ENCODE peak calls at places on chromosomes 12 and 14, in ten cellular contexts. One of them, this sample, is unnamed.

GRCh38 chr14:88630565-88630964 is 67.7 kb downstream of the ZC3H14 start:
- DNase-seq in ACHN: peak
- DNase-seq in stimulated activated CD4-positive, alpha-beta T cell treated with anti-CD3 and anti-CD28 coated beads, Interleukin-2, amount 100 ng/mL, for 48 hours: no peak
- DNase-seq in LoVo: no peak
- DNase-seq in NCI-H2081: no peak
- DNase-seq in stimulated activated effector memory CD8-positive, alpha-beta T cell treated with anti-CD3 and anti-CD28 coated beads, Interleukin-12 subunit alpha, Interleukin-12 subunit beta, amount 100 ng/mL, for 72 hours: no peak
- DNase-seq in HTR-8/SVneo: no peak
- DNase-seq in fibroblast of the conjunctiva: no peak
- DNase-seq in AG20443: no peak
- DNase-seq in HuH-7.5: no peak
- DNase-seq in this sample: no peak

GRCh38 chr14:93962701-93963601 is 13.4 kb downstream of the ASB2 start:
- DNase-seq in fibroblast of the conjunctiva: no peak
- DNase-seq in HTR-8/SVneo: no peak
- DNase-seq in NCI-H2081: no peak
- DNase-seq in LoVo: no peak
- DNase-seq in AG20443: no peak
- DNase-seq in HuH-7.5: no peak
- DNase-seq in ACHN: no peak
- DNase-seq in stimulated activated CD4-positive, alpha-beta T cell treated with anti-CD3 and anti-CD28 coated beads, Interleukin-2, amount 100 ng/mL, for 48 hours: no peak
- DNase-seq in stimulated activated effector memory CD8-positive, alpha-beta T cell treated with anti-CD3 and anti-CD28 coated beads, Interleukin-12 subunit alpha, Interleukin-12 subunit beta, amount 100 ng/mL, for 72 hours: peak
- DNase-seq in this sample: no peak

GRCh38 chr12:103632554-103633216 is 45.6 kb downstream of the STAB2 start:
- DNase-seq in ACHN: peak
- DNase-seq in AG20443: peak
- DNase-seq in fibroblast of the conjunctiva: peak
- DNase-seq in NCI-H2081: peak
- DNase-seq in LoVo: peak
- DNase-seq in HuH-7.5: peak
- DNase-seq in HTR-8/SVneo: peak
- DNase-seq in stimulated activated CD4-positive, alpha-beta T cell treated with anti-CD3 and anti-CD28 coated beads, Interleukin-2, amount 100 ng/mL, for 48 hours: peak
- DNase-seq in stimulated activated effector memory CD8-positive, alpha-beta T cell treated with anti-CD3 and anti-CD28 coated beads, Interleukin-12 subunit alpha, Interleukin-12 subunit beta, amount 100 ng/mL, for 72 hours: peak
- DNase-seq in this sample: peak

GRCh38 chr14:106610691-106611090 is 1084.3 kb downstream of the TMEM121 start:
- DNase-seq in fibroblast of the conjunctiva: no peak
- DNase-seq in AG20443: no peak
- DNase-seq in stimulated activated CD4-positive, alpha-beta T cell treated with anti-CD3 and anti-CD28 coated beads, Interleukin-2, amount 100 ng/mL, for 48 hours: no peak
- DNase-seq in HuH-7.5: no peak
- DNase-seq in HTR-8/SVneo: no peak
- DNase-seq in NCI-H2081: no peak
- DNase-seq in ACHN: no peak
- DNase-seq in stimulated activated effector memory CD8-positive, alpha-beta T cell treated with anti-CD3 and anti-CD28 coated beads, Interleukin-12 subunit alpha, Interleukin-12 subunit beta, amount 100 ng/mL, for 72 hours: no peak
- DNase-seq in LoVo: no peak
- DNase-seq in this sample: no peak

GRCh38 chr14:104112113-104112505 is 26.3 kb upstream of the KIF26A start:
- DNase-seq in fibroblast of the conjunctiva: no peak
- DNase-seq in NCI-H2081: no peak
- DNase-seq in HTR-8/SVneo: no peak
- DNase-seq in ACHN: no peak
- DNase-seq in stimulated activated effector memory CD8-positive, alpha-beta T cell treated with anti-CD3 and anti-CD28 coated beads, Interleukin-12 subunit alpha, Interleukin-12 subunit beta, amount 100 ng/mL, for 72 hours: no peak
- DNase-seq in HuH-7.5: no peak
- DNase-seq in AG20443: no peak
- DNase-seq in stimulated activated CD4-positive, alpha-beta T cell treated with anti-CD3 and anti-CD28 coated beads, Interleukin-2, amount 100 ng/mL, for 48 hours: no peak
- DNase-seq in LoVo: no peak
- DNase-seq in this sample: no peak

GRCh38 chr12:42756841-42757661 is 167.5 kb upstream of the PRICKLE1 start:
- DNase-seq in AG20443: peak
- DNase-seq in LoVo: peak
- DNase-seq in fibroblast of the conjunctiva: peak
- DNase-seq in HuH-7.5: no peak
- DNase-seq in stimulated activated effector memory CD8-positive, alpha-beta T cell treated with anti-CD3 and anti-CD28 coated beads, Interleukin-12 subunit alpha, Interleukin-12 subunit beta, amount 100 ng/mL, for 72 hours: no peak
- DNase-seq in HTR-8/SVneo: peak
- DNase-seq in stimulated activated CD4-positive, alpha-beta T cell treated with anti-CD3 and anti-CD28 coated beads, Interleukin-2, amount 100 ng/mL, for 48 hours: no peak
- DNase-seq in NCI-H2081: no peak
- DNase-seq in ACHN: peak
- DNase-seq in this sample: no peak

GRCh38 chr14:68800361-68800760 is 7.5 kb upstream of the ZFP36L1 start:
- DNase-seq in fibroblast of the conjunctiva: no peak
- DNase-seq in ACHN: no peak
- DNase-seq in HTR-8/SVneo: no peak
- DNase-seq in AG20443: no peak
- DNase-seq in HuH-7.5: no peak
- DNase-seq in stimulated activated effector memory CD8-positive, alpha-beta T cell treated with anti-CD3 and anti-CD28 coated beads, Interleukin-12 subunit alpha, Interleukin-12 subunit beta, amount 100 ng/mL, for 72 hours: no peak
- DNase-seq in NCI-H2081: no peak
- DNase-seq in stimulated activated CD4-positive, alpha-beta T cell treated with anti-CD3 and anti-CD28 coated beads, Interleukin-2, amount 100 ng/mL, for 48 hours: no peak
- DNase-seq in LoVo: no peak
- DNase-seq in this sample: no peak

GRCh38 chr12:27101290-27101689 is 18.9 kb upstream of the C12orf71 start:
- DNase-seq in stimulated activated effector memory CD8-positive, alpha-beta T cell treated with anti-CD3 and anti-CD28 coated beads, Interleukin-12 subunit alpha, Interleukin-12 subunit beta, amount 100 ng/mL, for 72 hours: no peak
- DNase-seq in HTR-8/SVneo: peak
- DNase-seq in HuH-7.5: no peak
- DNase-seq in stimulated activated CD4-positive, alpha-beta T cell treated with anti-CD3 and anti-CD28 coated beads, Interleukin-2, amount 100 ng/mL, for 48 hours: no peak
- DNase-seq in LoVo: no peak
- DNase-seq in fibroblast of the conjunctiva: no peak
- DNase-seq in ACHN: no peak
- DNase-seq in NCI-H2081: no peak
- DNase-seq in AG20443: no peak
- DNase-seq in this sample: no peak

GRCh38 chr14:104082807-104083206 is 2.7 kb upstream of the ASPG start:
- DNase-seq in HTR-8/SVneo: no peak
- DNase-seq in stimulated activated effector memory CD8-positive, alpha-beta T cell treated with anti-CD3 and anti-CD28 coated beads, Interleukin-12 subunit alpha, Interleukin-12 subunit beta, amount 100 ng/mL, for 72 hours: no peak
- DNase-seq in stimulated activated CD4-positive, alpha-beta T cell treated with anti-CD3 and anti-CD28 coated beads, Interleukin-2, amount 100 ng/mL, for 48 hours: no peak
- DNase-seq in HuH-7.5: no peak
- DNase-seq in AG20443: no peak
- DNase-seq in LoVo: no peak
- DNase-seq in NCI-H2081: no peak
- DNase-seq in ACHN: no peak
- DNase-seq in fibroblast of the conjunctiva: no peak
- DNase-seq in this sample: no peak

GRCh38 chr12:132986885-132987225 is 688 bp downstream of the ZNF26 start:
- DNase-seq in HTR-8/SVneo: no peak
- DNase-seq in stimulated activated CD4-positive, alpha-beta T cell treated with anti-CD3 and anti-CD28 coated beads, Interleukin-2, amount 100 ng/mL, for 48 hours: peak
- DNase-seq in LoVo: no peak
- DNase-seq in ACHN: peak
- DNase-seq in fibroblast of the conjunctiva: no peak
- DNase-seq in HuH-7.5: no peak
- DNase-seq in stimulated activated effector memory CD8-positive, alpha-beta T cell treated with anti-CD3 and anti-CD28 coated beads, Interleukin-12 subunit alpha, Interleukin-12 subunit beta, amount 100 ng/mL, for 72 hours: no peak
- DNase-seq in NCI-H2081: no peak
- DNase-seq in AG20443: peak
- DNase-seq in this sample: no peak

GRCh38 chr12:56753566-56753965 is 1.4 kb upstream of the PRIM1 start:
- DNase-seq in HTR-8/SVneo: no peak
- DNase-seq in stimulated activated effector memory CD8-positive, alpha-beta T cell treated with anti-CD3 and anti-CD28 coated beads, Interleukin-12 subunit alpha, Interleukin-12 subunit beta, amount 100 ng/mL, for 72 hours: no peak
- DNase-seq in LoVo: no peak
- DNase-seq in HuH-7.5: no peak
- DNase-seq in AG20443: no peak
- DNase-seq in ACHN: no peak
- DNase-seq in NCI-H2081: no peak
- DNase-seq in stimulated activated CD4-positive, alpha-beta T cell treated with anti-CD3 and anti-CD28 coated beads, Interleukin-2, amount 100 ng/mL, for 48 hours: no peak
- DNase-seq in fibroblast of the conjunctiva: no peak
- DNase-seq in this sample: no peak

GRCh38 chr12:23099104-23099503 is 474.1 kb downstream of the ETNK1 start:
- DNase-seq in stimulated activated effector memory CD8-positive, alpha-beta T cell treated with anti-CD3 and anti-CD28 coated beads, Interleukin-12 subunit alpha, Interleukin-12 subunit beta, amount 100 ng/mL, for 72 hours: no peak
- DNase-seq in LoVo: no peak
- DNase-seq in HuH-7.5: no peak
- DNase-seq in HTR-8/SVneo: no peak
- DNase-seq in ACHN: no peak
- DNase-seq in AG20443: no peak
- DNase-seq in NCI-H2081: no peak
- DNase-seq in stimulated activated CD4-positive, alpha-beta T cell treated with anti-CD3 and anti-CD28 coated beads, Interleukin-2, amount 100 ng/mL, for 48 hours: no peak
- DNase-seq in fibroblast of the conjunctiva: no peak
- DNase-seq in this sample: no peak

GRCh38 chr12:15772405-15773018 is 16.7 kb downstream of the EPS8 start:
- DNase-seq in HuH-7.5: no peak
- DNase-seq in HTR-8/SVneo: no peak
- DNase-seq in AG20443: no peak
- DNase-seq in NCI-H2081: no peak
- DNase-seq in LoVo: peak
- DNase-seq in stimulated activated effector memory CD8-positive, alpha-beta T cell treated with anti-CD3 and anti-CD28 coated beads, Interleukin-12 subunit alpha, Interleukin-12 subunit beta, amount 100 ng/mL, for 72 hours: no peak
- DNase-seq in fibroblast of the conjunctiva: no peak
- DNase-seq in ACHN: peak
- DNase-seq in stimulated activated CD4-positive, alpha-beta T cell treated with anti-CD3 and anti-CD28 coated beads, Interleukin-2, amount 100 ng/mL, for 48 hours: no peak
- DNase-seq in this sample: no peak

GRCh38 chr12:119334459-119335170 is at the start of gene CCDC60:
- DNase-seq in stimulated activated CD4-positive, alpha-beta T cell treated with anti-CD3 and anti-CD28 coated beads, Interleukin-2, amount 100 ng/mL, for 48 hours: no peak
- DNase-seq in NCI-H2081: no peak
- DNase-seq in fibroblast of the conjunctiva: no peak
- DNase-seq in LoVo: peak
- DNase-seq in HTR-8/SVneo: no peak
- DNase-seq in AG20443: no peak
- DNase-seq in HuH-7.5: no peak
- DNase-seq in stimulated activated effector memory CD8-positive, alpha-beta T cell treated with anti-CD3 and anti-CD28 coated beads, Interleukin-12 subunit alpha, Interleukin-12 subunit beta, amount 100 ng/mL, for 72 hours: no peak
- DNase-seq in ACHN: no peak
- DNase-seq in this sample: no peak

GRCh38 chr14:60758875-60759274 is 24.3 kb downstream of the MNAT1 start:
- DNase-seq in NCI-H2081: no peak
- DNase-seq in stimulated activated CD4-positive, alpha-beta T cell treated with anti-CD3 and anti-CD28 coated beads, Interleukin-2, amount 100 ng/mL, for 48 hours: no peak
- DNase-seq in fibroblast of the conjunctiva: no peak
- DNase-seq in stimulated activated effector memory CD8-positive, alpha-beta T cell treated with anti-CD3 and anti-CD28 coated beads, Interleukin-12 subunit alpha, Interleukin-12 subunit beta, amount 100 ng/mL, for 72 hours: no peak
- DNase-seq in ACHN: no peak
- DNase-seq in HuH-7.5: no peak
- DNase-seq in AG20443: no peak
- DNase-seq in HTR-8/SVneo: no peak
- DNase-seq in LoVo: no peak
- DNase-seq in this sample: no peak

GRCh38 chr12:6118891-6119568 is 5.4 kb downstream of the VWF start:
- DNase-seq in AG20443: no peak
- DNase-seq in NCI-H2081: no peak
- DNase-seq in stimulated activated effector memory CD8-positive, alpha-beta T cell treated with anti-CD3 and anti-CD28 coated beads, Interleukin-12 subunit alpha, Interleukin-12 subunit beta, amount 100 ng/mL, for 72 hours: no peak
- DNase-seq in LoVo: no peak
- DNase-seq in HuH-7.5: no peak
- DNase-seq in HTR-8/SVneo: no peak
- DNase-seq in stimulated activated CD4-positive, alpha-beta T cell treated with anti-CD3 and anti-CD28 coated beads, Interleukin-2, amount 100 ng/mL, for 48 hours: no peak
- DNase-seq in fibroblast of the conjunctiva: no peak
- DNase-seq in ACHN: no peak
- DNase-seq in this sample: no peak

GRCh38 chr14:93234798-93235197 is 27.7 kb downstream of the UBR7 start:
- DNase-seq in LoVo: no peak
- DNase-seq in NCI-H2081: no peak
- DNase-seq in fibroblast of the conjunctiva: no peak
- DNase-seq in stimulated activated effector memory CD8-positive, alpha-beta T cell treated with anti-CD3 and anti-CD28 coated beads, Interleukin-12 subunit alpha, Interleukin-12 subunit beta, amount 100 ng/mL, for 72 hours: no peak
- DNase-seq in HuH-7.5: no peak
- DNase-seq in HTR-8/SVneo: no peak
- DNase-seq in stimulated activated CD4-positive, alpha-beta T cell treated with anti-CD3 and anti-CD28 coated beads, Interleukin-2, amount 100 ng/mL, for 48 hours: no peak
- DNase-seq in AG20443: peak
- DNase-seq in ACHN: peak
- DNase-seq in this sample: no peak

GRCh38 chr12:100267603-100268281 is 765 bp downstream of the SCYL2 start:
- DNase-seq in HuH-7.5: peak
- DNase-seq in fibroblast of the conjunctiva: no peak
- DNase-seq in stimulated activated CD4-positive, alpha-beta T cell treated with anti-CD3 and anti-CD28 coated beads, Interleukin-2, amount 100 ng/mL, for 48 hours: peak
- DNase-seq in LoVo: peak
- DNase-seq in NCI-H2081: no peak
- DNase-seq in HTR-8/SVneo: no peak
- DNase-seq in ACHN: peak
- DNase-seq in stimulated activated effector memory CD8-positive, alpha-beta T cell treated with anti-CD3 and anti-CD28 coated beads, Interleukin-12 subunit alpha, Interleukin-12 subunit beta, amount 100 ng/mL, for 72 hours: peak
- DNase-seq in AG20443: peak
- DNase-seq in this sample: no peak

GRCh38 chr14:32509632-32510187 is 180.6 kb downstream of the AKAP6 start:
- DNase-seq in ACHN: peak
- DNase-seq in LoVo: peak
- DNase-seq in HuH-7.5: no peak
- DNase-seq in stimulated activated CD4-positive, alpha-beta T cell treated with anti-CD3 and anti-CD28 coated beads, Interleukin-2, amount 100 ng/mL, for 48 hours: no peak
- DNase-seq in fibroblast of the conjunctiva: peak
- DNase-seq in HTR-8/SVneo: peak
- DNase-seq in stimulated activated effector memory CD8-positive, alpha-beta T cell treated with anti-CD3 and anti-CD28 coated beads, Interleukin-12 subunit alpha, Interleukin-12 subunit beta, amount 100 ng/mL, for 72 hours: no peak
- DNase-seq in AG20443: peak
- DNase-seq in NCI-H2081: no peak
- DNase-seq in this sample: no peak

GRCh38 chr14:69828879-69829278 is 31.8 kb upstream of the SLC10A1 start:
- DNase-seq in stimulated activated CD4-positive, alpha-beta T cell treated with anti-CD3 and anti-CD28 coated beads, Interleukin-2, amount 100 ng/mL, for 48 hours: no peak
- DNase-seq in stimulated activated effector memory CD8-positive, alpha-beta T cell treated with anti-CD3 and anti-CD28 coated beads, Interleukin-12 subunit alpha, Interleukin-12 subunit beta, amount 100 ng/mL, for 72 hours: no peak
- DNase-seq in AG20443: no peak
- DNase-seq in fibroblast of the conjunctiva: no peak
- DNase-seq in HTR-8/SVneo: no peak
- DNase-seq in HuH-7.5: no peak
- DNase-seq in LoVo: no peak
- DNase-seq in NCI-H2081: no peak
- DNase-seq in ACHN: no peak
- DNase-seq in this sample: no peak

GRCh38 chr14:64841772-64842490 is 37.8 kb downstream of the SPTB start:
- DNase-seq in LoVo: no peak
- DNase-seq in stimulated activated CD4-positive, alpha-beta T cell treated with anti-CD3 and anti-CD28 coated beads, Interleukin-2, amount 100 ng/mL, for 48 hours: no peak
- DNase-seq in HTR-8/SVneo: no peak
- DNase-seq in AG20443: peak
- DNase-seq in fibroblast of the conjunctiva: no peak
- DNase-seq in stimulated activated effector memory CD8-positive, alpha-beta T cell treated with anti-CD3 and anti-CD28 coated beads, Interleukin-12 subunit alpha, Interleukin-12 subunit beta, amount 100 ng/mL, for 72 hours: no peak
- DNase-seq in NCI-H2081: no peak
- DNase-seq in HuH-7.5: no peak
- DNase-seq in ACHN: no peak
- DNase-seq in this sample: no peak

GRCh38 chr12:124687695-124688301 is 120.4 kb upstream of the NCOR2 start:
- DNase-seq in HuH-7.5: no peak
- DNase-seq in AG20443: no peak
- DNase-seq in ACHN: no peak
- DNase-seq in stimulated activated effector memory CD8-positive, alpha-beta T cell treated with anti-CD3 and anti-CD28 coated beads, Interleukin-12 subunit alpha, Interleukin-12 subunit beta, amount 100 ng/mL, for 72 hours: no peak
- DNase-seq in stimulated activated CD4-positive, alpha-beta T cell treated with anti-CD3 and anti-CD28 coated beads, Interleukin-2, amount 100 ng/mL, for 48 hours: peak
- DNase-seq in fibroblast of the conjunctiva: no peak
- DNase-seq in HTR-8/SVneo: no peak
- DNase-seq in NCI-H2081: no peak
- DNase-seq in LoVo: no peak
- DNase-seq in this sample: no peak

GRCh38 chr12:110591508-110592051 is 8.5 kb upstream of the PPTC7 start:
- DNase-seq in NCI-H2081: no peak
- DNase-seq in HuH-7.5: peak
- DNase-seq in AG20443: no peak
- DNase-seq in stimulated activated CD4-positive, alpha-beta T cell treated with anti-CD3 and anti-CD28 coated beads, Interleukin-2, amount 100 ng/mL, for 48 hours: no peak
- DNase-seq in LoVo: no peak
- DNase-seq in ACHN: no peak
- DNase-seq in stimulated activated effector memory CD8-positive, alpha-beta T cell treated with anti-CD3 and anti-CD28 coated beads, Interleukin-12 subunit alpha, Interleukin-12 subunit beta, amount 100 ng/mL, for 72 hours: no peak
- DNase-seq in fibroblast of the conjunctiva: no peak
- DNase-seq in HTR-8/SVneo: no peak
- DNase-seq in this sample: no peak

GRCh38 chr14:90505531-90505930 is 108.7 kb downstream of the CALM1 start:
- DNase-seq in fibroblast of the conjunctiva: no peak
- DNase-seq in ACHN: no peak
- DNase-seq in HuH-7.5: no peak
- DNase-seq in NCI-H2081: no peak
- DNase-seq in AG20443: no peak
- DNase-seq in LoVo: no peak
- DNase-seq in stimulated activated CD4-positive, alpha-beta T cell treated with anti-CD3 and anti-CD28 coated beads, Interleukin-2, amount 100 ng/mL, for 48 hours: no peak
- DNase-seq in stimulated activated effector memory CD8-positive, alpha-beta T cell treated with anti-CD3 and anti-CD28 coated beads, Interleukin-12 subunit alpha, Interleukin-12 subunit beta, amount 100 ng/mL, for 72 hours: no peak
- DNase-seq in HTR-8/SVneo: no peak
- DNase-seq in this sample: no peak

GRCh38 chr12:90253142-90253541 is 544.5 kb upstream of the ATP2B1 start:
- DNase-seq in stimulated activated CD4-positive, alpha-beta T cell treated with anti-CD3 and anti-CD28 coated beads, Interleukin-2, amount 100 ng/mL, for 48 hours: no peak
- DNase-seq in HuH-7.5: no peak
- DNase-seq in NCI-H2081: no peak
- DNase-seq in stimulated activated effector memory CD8-positive, alpha-beta T cell treated with anti-CD3 and anti-CD28 coated beads, Interleukin-12 subunit alpha, Interleukin-12 subunit beta, amount 100 ng/mL, for 72 hours: no peak
- DNase-seq in ACHN: no peak
- DNase-seq in HTR-8/SVneo: no peak
- DNase-seq in LoVo: no peak
- DNase-seq in fibroblast of the conjunctiva: no peak
- DNase-seq in AG20443: no peak
- DNase-seq in this sample: no peak

GRCh38 chr12:20184514-20184913 is 183.8 kb upstream of the PDE3A start:
- DNase-seq in stimulated activated CD4-positive, alpha-beta T cell treated with anti-CD3 and anti-CD28 coated beads, Interleukin-2, amount 100 ng/mL, for 48 hours: no peak
- DNase-seq in ACHN: no peak
- DNase-seq in NCI-H2081: no peak
- DNase-seq in HTR-8/SVneo: no peak
- DNase-seq in LoVo: no peak
- DNase-seq in HuH-7.5: no peak
- DNase-seq in stimulated activated effector memory CD8-positive, alpha-beta T cell treated with anti-CD3 and anti-CD28 coated beads, Interleukin-12 subunit alpha, Interleukin-12 subunit beta, amount 100 ng/mL, for 72 hours: no peak
- DNase-seq in fibroblast of the conjunctiva: no peak
- DNase-seq in AG20443: no peak
- DNase-seq in this sample: no peak